ENCODE peak calls at places on chromosomes 3 and 15, in four cellular contexts. P, U, A and O are unnamed samples.

GRCh38 chr15:64344651-64345262 is 11.2 kb downstream of the CSNK1G1 start:
- DNase-seq in A (no peak), U (no peak), P (no peak), O (no peak)

GRCh38 chr3:17619952-17620351 is 122.5 kb downstream of the TBC1D5 start:
- DNase-seq in U (no peak), P (no peak), A (no peak), O (no peak)

GRCh38 chr15:79680721-79681120 is 216.1 kb downstream of the MTHFS start:
- DNase-seq in U (no peak), P (peak), A (no peak), O (no peak)

GRCh38 chr3:27607370-27607769 is 114.8 kb downstream of the EOMES start:
- DNase-seq in P (no peak), A (no peak), U (no peak), O (no peak)

GRCh38 chr15:31342781-31343626 is 16.4 kb downstream of the KLF13 start:
- DNase-seq in U (no peak), P (no peak), A (no peak), O (no peak)

GRCh38 chr3:67458406-67458805 is 196.0 kb downstream of the SUCLG2 start:
- DNase-seq in U (no peak), A (no peak), P (no peak), O (no peak)

GRCh38 chr3:50155891-50156290 is 767 bp downstream of the SEMA3F start:
- DNase-seq in A (no peak), P (no peak), U (no peak), O (no peak)

GRCh38 chr3:183295211-183295610 is 42.2 kb downstream of the B3GNT5 start:
- DNase-seq in A (no peak), P (peak), U (no peak), O (no peak)

GRCh38 chr3:10443791-10444429 is 61.5 kb downstream of the ATP2B2 start:
- DNase-seq in A (no peak), U (no peak), P (no peak), O (no peak)

GRCh38 chr15:99564221-99565030 is 1.4 kb upstream of the MEF2A start:
- DNase-seq in A (no peak), U (peak), P (no peak), O (no peak)

GRCh38 chr15:45704329-45705249 is 69.8 kb downstream of the SQOR start:
- DNase-seq in U (no peak), P (no peak), A (peak), O (no peak)

GRCh38 chr3:129665024-129665768 is 58.7 kb upstream of the PLXND1 start:
- DNase-seq in U (no peak), A (no peak), P (peak), O (no peak)

GRCh38 chr15:29044506-29044905 is 158.7 kb downstream of the APBA2 start:
- DNase-seq in U (no peak), A (no peak), P (no peak), O (no peak)

GRCh38 chr3:144843099-144843498 is 871.5 kb downstream of the DIPK2A start:
- DNase-seq in A (no peak), P (no peak), U (no peak), O (no peak)